ENCODE peak calls at places on chromosomes 16 and 17, in nine cellular contexts. U, R, S, L, J, W, O, Z and F are unnamed samples.

GRCh38 chr17:38871247-38871991 is 1.6 kb downstream of the LASP1 start:
- DNase-seq in U (peak; percentile 78), R (no peak), S (peak; percentile 85), L (peak; percentile 65), J (peak; percentile 94), W (peak; percentile 98), O (no peak), Z (peak; percentile 45), F (no peak)

GRCh38 chr16:82660078-82660645 is 33.4 kb downstream of the CDH13 start:
- DNase-seq in U (no peak), R (no peak), S (no peak), L (peak; percentile 26), J (no peak), W (no peak), O (no peak), Z (no peak), F (no peak)

GRCh38 chr17:1137465-1137894 is 42.3 kb downstream of the ABR start:
- DNase-seq in U (peak; percentile 70), R (peak; percentile 92), S (no peak), L (peak; percentile 86), J (peak; percentile 94), W (peak; percentile 39), O (no peak), Z (no peak), F (peak; percentile 77)

GRCh38 chr17:66691644-66692500 is 143.0 kb upstream of the CACNG5 start:
- DNase-seq in U (no peak), R (no peak), S (peak; percentile 17), L (no peak), J (peak; percentile 92), W (no peak), O (no peak), Z (no peak), F (peak; percentile 82)

GRCh38 chr16:12150600-12150999 is 174.1 kb downstream of the SNX29 start:
- DNase-seq in U (no peak), R (no peak), S (no peak), L (no peak), J (no peak), W (no peak), O (no peak), Z (no peak), F (no peak)

GRCh38 chr16:87108278-87108677 is 208.9 kb downstream of the C16orf95 start:
- DNase-seq in U (no peak), R (no peak), S (no peak), L (no peak), J (no peak), W (no peak), O (no peak), Z (no peak), F (no peak)

GRCh38 chr16:89951509-89951908 is 3.0 kb downstream of the DEF8 start:
- DNase-seq in U (no peak), R (no peak), S (no peak), L (peak; percentile 19), J (no peak), W (no peak), O (no peak), Z (no peak), F (no peak)

GRCh38 chr16:57513371-57514102 is 22.8 kb downstream of the CCDC102A start:
- DNase-seq in U (no peak), R (no peak), S (no peak), L (no peak), J (peak; percentile 46), W (no peak), O (peak; percentile 19), Z (no peak), F (no peak)

GRCh38 chr16:85420501-85421337 is 192.4 kb upstream of the GSE1 start:
- DNase-seq in U (peak; percentile 94), R (peak; percentile 49), S (peak; percentile 45), L (peak; percentile 69), J (peak; percentile 78), W (peak; percentile 35), O (peak; percentile 85), Z (no peak), F (no peak)

GRCh38 chr16:68349838-68350410 is 39.1 kb downstream of the PRMT7 start:
- DNase-seq in U (no peak), R (no peak), S (no peak), L (no peak), J (no peak), W (no peak), O (no peak), Z (no peak), F (no peak)

GRCh38 chr17:62825182-62825581 is 17.1 kb upstream of the MARCHF10 start:
- DNase-seq in U (no peak), R (no peak), S (no peak), L (no peak), J (no peak), W (no peak), O (no peak), Z (no peak), F (no peak)

GRCh38 chr17:1398900-1399299 is 1.1 kb downstream of the YWHAE start:
- DNase-seq in U (no peak), R (no peak), S (no peak), L (no peak), J (peak; percentile 37), W (no peak), O (no peak), Z (no peak), F (no peak)

GRCh38 chr16:53433930-53434435 is 288 bp upstream of the RBL2 start:
- DNase-seq in U (no peak), R (peak; percentile 58), S (peak; percentile 82), L (no peak), J (no peak), W (peak; percentile 76), O (no peak), Z (no peak), F (peak; percentile 30)

DNA sequence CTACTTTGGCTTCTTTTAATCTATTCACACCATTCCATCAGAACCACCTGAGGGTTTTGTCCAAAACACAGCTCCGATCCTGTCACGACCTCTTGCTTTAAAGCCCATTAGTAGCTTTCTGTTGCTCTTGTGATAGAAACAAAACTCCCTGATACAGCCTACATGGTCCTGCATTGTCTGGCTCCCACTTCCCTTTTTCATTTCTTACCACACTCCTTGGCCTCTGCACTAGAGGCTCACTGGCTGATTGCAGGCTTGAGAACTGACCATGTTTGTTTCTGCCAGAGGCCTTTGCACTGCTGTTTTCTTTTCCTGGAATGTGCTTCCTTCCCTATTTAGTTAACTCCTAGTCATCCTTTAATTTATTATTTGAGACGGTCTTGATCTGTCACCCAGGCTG is 23.7 kb downstream of the IST1 start:
- DNase-seq in U (no peak), R (no peak), S (peak; percentile 78), L (no peak), J (no peak), W (no peak), O (no peak), Z (no peak), F (no peak)
- TF ChIP-seq REST in U (no peak), R (no peak), S (no peak), L (no peak), J (no peak), W (no peak), O (no peak), Z (no peak), F (no peak)

GRCh38 chr16:14602443-14602963 is 27.6 kb downstream of the PARN start:
- DNase-seq in U (no peak), R (no peak), S (no peak), L (no peak), J (no peak), W (no peak), O (no peak), Z (no peak), F (no peak)

GRCh38 chr16:14608604-14609003 is 21.5 kb downstream of the PARN start:
- DNase-seq in U (no peak), R (no peak), S (no peak), L (no peak), J (no peak), W (peak; percentile 77), O (no peak), Z (no peak), F (no peak)

GRCh38 chr16:14609716-14610115 is 20.3 kb downstream of the PARN start:
- DNase-seq in U (no peak), R (no peak), S (no peak), L (no peak), J (no peak), W (no peak), O (no peak), Z (no peak), F (no peak)

GRCh38 chr16:14608111-14608566 is 21.9 kb downstream of the PARN start:
- DNase-seq in U (no peak), R (no peak), S (no peak), L (no peak), J (no peak), W (no peak), O (no peak), Z (no peak), F (no peak)

GRCh38 chr16:14606102-14606501 is 24.0 kb downstream of the PARN start:
- DNase-seq in U (no peak), R (no peak), S (no peak), L (no peak), J (no peak), W (no peak), O (no peak), Z (peak; percentile 55), F (no peak)
- TF ChIP-seq REST in U (no peak), R (no peak), S (no peak), L (no peak), J (no peak), W (no peak), O (no peak), Z (no peak), F (no peak)

GRCh38 chr17:40075216-40076100 is 12.7 kb downstream of the THRA start:
- DNase-seq in U (peak; percentile 80), R (no peak), S (peak; percentile 92), L (peak; percentile 88), J (peak; percentile 75), W (peak; percentile 71), O (peak; percentile 83), Z (no peak), F (no peak)
- TF ChIP-seq REST in U (no peak), R (no peak), S (no peak), L (no peak), J (no peak), W (no peak), O (peak; percentile 30), Z (no peak), F (peak; percentile 20)

GRCh38 chr17:4968916-4969550 is 1.4 kb upstream of the SPAG7 start:
- DNase-seq in U (no peak), R (no peak), S (peak; percentile 15), L (no peak), J (peak; percentile 49), W (no peak), O (peak; percentile 48), Z (no peak), F (peak; percentile 86)
- TF ChIP-seq REST in U (no peak), R (no peak), S (no peak), L (no peak), J (no peak), W (no peak), O (no peak), Z (no peak), F (no peak)

GRCh38 chr17:76872221-76872873 is 4.1 kb downstream of the MGAT5B start:
- DNase-seq in U (no peak), R (peak; percentile 81), S (no peak), L (no peak), J (peak; percentile 89), W (no peak), O (peak; percentile 63), Z (no peak), F (peak; percentile 54)
- TF ChIP-seq REST in U (no peak), R (no peak), S (no peak), L (no peak), J (no peak), W (no peak), O (peak; percentile 53), Z (no peak), F (peak; percentile 23)